ENCODE peak calls at places on chromosome 5, in four cellular contexts. One of them, this sample, is unnamed.

GRCh38 chr5:164597293-164597900 is 1092.0 kb downstream of the MAT2B start:
- DNase-seq in omental fat pad: no peak
- DNase-seq in type B pancreatic cell: no peak
- DNase-seq in BJ: no peak
- DNase-seq in this sample: peak

GRCh38 chr5:164998142-164998541 is 1492.7 kb downstream of the MAT2B start:
- DNase-seq in omental fat pad: no peak
- DNase-seq in type B pancreatic cell: no peak
- DNase-seq in BJ: no peak
- DNase-seq in this sample: no peak

GRCh38 chr5:140246378-140247122 is 56.4 kb downstream of the PFDN1 start:
- DNase-seq in omental fat pad: no peak
- DNase-seq in type B pancreatic cell: no peak
- DNase-seq in BJ: peak
- DNase-seq in this sample: peak

GRCh38 chr5:32090755-32091128 is 83.4 kb downstream of the GOLPH3 start:
- DNase-seq in BJ: no peak
- DNase-seq in type B pancreatic cell: no peak
- DNase-seq in omental fat pad: no peak
- DNase-seq in this sample: no peak

GRCh38 chr5:73218552-73219171 is 45.7 kb downstream of the TMEM174 start:
- DNase-seq in BJ: no peak
- DNase-seq in omental fat pad: no peak
- DNase-seq in type B pancreatic cell: no peak
- DNase-seq in this sample: peak

GRCh38 chr5:97980291-97980690 is 793.2 kb upstream of the RGMB start:
- DNase-seq in type B pancreatic cell: no peak
- DNase-seq in BJ: no peak
- DNase-seq in omental fat pad: no peak
- DNase-seq in this sample: peak

GRCh38 chr5:177194278-177194677 is 60.7 kb downstream of the NSD1 start:
- DNase-seq in type B pancreatic cell: no peak
- DNase-seq in omental fat pad: no peak
- DNase-seq in BJ: peak
- DNase-seq in this sample: peak

GRCh38 chr5:91382530-91383026 is 539 bp downstream of the ARRDC3 start:
- DNase-seq in omental fat pad: no peak
- DNase-seq in type B pancreatic cell: no peak
- DNase-seq in BJ: no peak
- DNase-seq in this sample: no peak

GRCh38 chr5:127068771-127069330 is 4.5 kb downstream of the C5orf63 start:
- DNase-seq in omental fat pad: no peak
- DNase-seq in type B pancreatic cell: no peak
- DNase-seq in BJ: no peak
- DNase-seq in this sample: peak

GRCh38 chr5:19002111-19002510 is 985.9 kb downstream of the CDH18 start:
- DNase-seq in omental fat pad: no peak
- DNase-seq in BJ: no peak
- DNase-seq in type B pancreatic cell: no peak
- DNase-seq in this sample: no peak

GRCh38 chr5:56516936-56517521 is 283.9 kb upstream of the ANKRD55 start:
- DNase-seq in omental fat pad: no peak
- DNase-seq in BJ: no peak
- DNase-seq in type B pancreatic cell: no peak
- DNase-seq in this sample: peak

GRCh38 chr5:81303563-81303962 is 2.2 kb downstream of the ZCCHC9 start:
- DNase-seq in BJ: no peak
- DNase-seq in omental fat pad: no peak
- DNase-seq in type B pancreatic cell: no peak
- DNase-seq in this sample: peak

GRCh38 chr5:37915078-37915736 is 75.4 kb upstream of the GDNF start:
- DNase-seq in omental fat pad: no peak
- DNase-seq in type B pancreatic cell: no peak
- DNase-seq in BJ: no peak
- DNase-seq in this sample: no peak

GRCh38 chr5:147407094-147407681 is 102.7 kb downstream of the DPYSL3 start:
- DNase-seq in type B pancreatic cell: no peak
- DNase-seq in BJ: no peak
- DNase-seq in omental fat pad: no peak
- DNase-seq in this sample: peak

GRCh38 chr5:132022737-132023136 is 11.3 kb upstream of the ACSL6 start:
- DNase-seq in type B pancreatic cell: no peak
- DNase-seq in BJ: no peak
- DNase-seq in omental fat pad: no peak
- DNase-seq in this sample: no peak

GRCh38 chr5:40780199-40780598 is 18.0 kb downstream of the PRKAA1 start:
- DNase-seq in type B pancreatic cell: no peak
- DNase-seq in BJ: no peak
- DNase-seq in omental fat pad: no peak
- DNase-seq in this sample: no peak